ENCODE peak calls at places on chromosome 17, in eight cellular contexts. Y, X, K, A, U, B, M and Q are unnamed samples. For H4K20me1 and H3K4me1, the result is how much of the 10 kb centered on the place peaks cover.

GRCh38 chr17:419073-419735 is 66.6 kb upstream of the RPH3AL start:
- DNase-seq in X (no peak), B (no peak), K (no peak), M (no peak), Y (no peak), A (no peak), U (no peak), Q (peak)

GRCh38 chr17:4108397-4108796 is 34.4 kb downstream of the ZZEF1 start:
- DNase-seq in Y (no peak), U (no peak), M (no peak), B (no peak), A (no peak), X (no peak), K (no peak), Q (no peak)

GRCh38 chr17:49545811-49546545 is 29.7 kb upstream of the NXPH3 start:
- DNase-seq in M (no peak), Y (no peak), A (no peak), U (no peak), B (no peak), X (no peak), K (no peak), Q (no peak)

GRCh38 chr17:1647802-1648581 is 1.7 kb downstream of the RILP start:
- DNase-seq in B (peak), A (peak), U (peak), X (no peak), Y (peak), K (peak), M (no peak), Q (no peak)

GRCh38 chr17:76737082-76737675 is at the start of gene SRSF2:
- DNase-seq in M (peak), U (peak), X (peak), Y (peak), A (peak), K (peak), B (peak), Q (peak)

GRCh38 chr17:27382025-27382424 is 74.2 kb upstream of the KSR1 start:
- DNase-seq in Y (no peak), U (no peak), A (no peak), M (no peak), B (no peak), X (no peak), K (no peak), Q (no peak)

GRCh38 chr17:382644-383533 is 30.3 kb upstream of the RPH3AL start:
- DNase-seq in U (peak), K (peak), Y (no peak), M (peak), A (no peak), X (no peak), B (peak), Q (peak)

GRCh38 chr17:55286681-55287589 is 22.2 kb downstream of the HLF start:
- DNase-seq in K (no peak), B (peak), U (no peak), A (peak), Y (peak), M (peak), X (peak), Q (no peak)

GRCh38 chr17:78001182-78001581 is 42.7 kb downstream of the TNRC6C start:
- DNase-seq in B (no peak), M (peak), Y (no peak), X (no peak), K (peak), A (no peak), U (no peak), Q (no peak)

GRCh38 chr17:82186221-82186620 is 26.4 kb downstream of the CCDC57 start:
- DNase-seq in B (no peak), Y (no peak), K (no peak), M (no peak), A (no peak), U (no peak), X (no peak), Q (no peak)

GRCh38 chr17:58822148-58823050 is 66.7 kb downstream of the PPM1E start:
- DNase-seq in M (peak), B (peak), K (no peak), Y (no peak), A (no peak), U (no peak), X (no peak), Q (no peak)

GRCh38 chr17:77424585-77425344 is 284.0 kb downstream of the SEC14L1 start:
- DNase-seq in B (peak), U (no peak), Y (no peak), X (no peak), A (no peak), K (no peak), M (peak), Q (peak)

GRCh38 chr17:8965394-8966168 is at the start of gene PIK3R5:
- DNase-seq in Y (no peak), A (no peak), X (no peak), K (peak), M (no peak), B (no peak), U (peak), Q (peak)

GRCh38 chr17:82175166-82175565 is 37.5 kb downstream of the CCDC57 start:
- DNase-seq in Y (no peak), B (no peak), U (no peak), X (no peak), A (no peak), M (no peak), K (no peak), Q (no peak)

GRCh38 chr17:78568494-78569115 is 8.6 kb downstream of the DNAH17 start:
- DNase-seq in B (peak), A (no peak), K (no peak), U (no peak), X (peak), Y (peak), M (peak), Q (peak)

GRCh38 chr17:81544281-81544974 is 7.7 kb downstream of the FAAP100 start:
- DNase-seq in K (no peak), Y (no peak), U (no peak), A (no peak), M (no peak), B (no peak), X (no peak), Q (no peak)

GRCh38 chr17:78515480-78515879 is 61.7 kb downstream of the DNAH17 start:
- DNase-seq in X (no peak), Y (no peak), U (no peak), B (no peak), A (no peak), M (no peak), K (no peak), Q (no peak)

GRCh38 chr17:32593003-32593402 is 106.2 kb downstream of the CDK5R1 start:
- DNase-seq in U (no peak), B (no peak), Y (peak), M (no peak), X (no peak), A (no peak), K (peak), Q (no peak)
- H4K20me1 ChIP-seq in U (under half), B (under half), Y (under half), M (under half), X (under half), A (under half), K (under half), Q (under half)

GRCh38 chr17:44758414-44759095 is at the start of gene ADAM11:
- DNase-seq in K (peak), Y (no peak), U (peak), A (no peak), B (peak), M (no peak), X (no peak), Q (no peak)
- TF ChIP-seq EZH2 in K (peak), Y (no peak), U (no peak), A (no peak), B (peak), M (no peak), X (no peak), Q (no peak)

GRCh38 chr17:36085710-36086268 is 4.2 kb downstream of the CCL3 start:
- DNase-seq in A (no peak), U (no peak), X (no peak), Y (no peak), M (peak), B (peak), K (no peak), Q (no peak)

GRCh38 chr17:36088559-36089376 is 1.2 kb downstream of the CCL3 start:
- DNase-seq in U (peak), A (no peak), X (no peak), Y (no peak), K (no peak), B (no peak), M (no peak), Q (no peak)

GRCh38 chr17:36092228-36092627 is 2.3 kb upstream of the CCL3 start:
- DNase-seq in U (no peak), Y (no peak), A (no peak), B (no peak), M (no peak), X (no peak), K (no peak), Q (no peak)

GRCh38 chr17:36094232-36094631 is 4.3 kb upstream of the CCL3 start:
- DNase-seq in Y (no peak), U (no peak), A (no peak), K (no peak), X (no peak), B (no peak), M (no peak), Q (no peak)

DNA sequence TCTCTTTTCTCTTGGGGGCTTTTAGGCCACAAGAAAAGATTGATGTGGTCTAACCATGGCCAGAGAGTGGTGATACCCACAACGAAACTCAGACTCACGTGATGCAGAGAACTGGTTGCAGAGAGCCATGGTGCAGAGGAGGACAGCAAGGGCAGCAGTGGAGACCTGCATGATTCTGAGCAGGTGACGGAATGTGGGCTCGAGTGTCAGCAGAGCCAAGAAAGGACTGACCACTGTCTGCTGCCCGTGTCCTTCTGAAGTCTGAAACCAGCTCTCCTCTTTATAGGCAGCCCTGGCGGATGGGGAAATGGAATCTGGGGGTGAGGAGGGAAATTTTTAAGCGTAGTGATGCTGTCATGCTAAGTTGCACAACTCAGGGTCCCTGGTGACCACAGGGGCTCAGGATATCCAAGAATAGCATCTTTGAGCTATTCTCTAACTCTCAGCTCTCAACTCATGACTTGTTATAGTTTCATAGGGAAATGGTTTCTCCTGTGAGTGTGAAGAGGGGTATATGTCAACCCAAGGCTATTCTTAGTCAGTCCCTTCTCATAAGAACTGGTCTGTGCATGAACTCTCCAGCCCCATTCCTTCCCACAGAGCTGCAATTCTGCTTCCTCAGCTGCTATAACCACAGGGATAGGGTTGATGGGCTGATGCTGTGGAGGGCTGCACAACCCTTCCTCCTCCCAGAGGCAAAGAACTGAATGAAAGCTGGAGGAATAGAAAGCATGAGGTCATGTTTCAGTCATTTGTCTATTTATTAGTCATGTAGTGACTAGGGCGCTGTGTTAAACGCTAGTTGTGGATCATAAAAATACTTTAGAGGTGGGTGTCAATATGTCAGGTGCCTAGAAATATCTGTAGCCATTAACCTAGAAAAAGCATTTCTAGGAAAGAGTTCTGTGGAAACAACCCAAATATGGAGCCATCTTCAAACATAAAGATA is at the start of gene CCL3:
- DNase-seq in M (no peak), K (no peak), A (no peak), U (no peak), X (no peak), B (peak), Y (peak), Q (peak)
- H3K4me1 ChIP-seq in M (under half), K (under half), A (under half), U (under half), X (under half), B (under half), Y (under half), Q (under half)

GRCh38 chr17:64004903-64005733 is 7.0 kb downstream of the PRR29 start:
- DNase-seq in B (no peak), X (no peak), U (no peak), A (no peak), M (no peak), Y (no peak), K (no peak), Q (no peak)
- H4K20me1 ChIP-seq in B (under half), X (under half), U (under half), A (under half), M (under half), Y (under half), K (under half), Q (under half)

DNA sequence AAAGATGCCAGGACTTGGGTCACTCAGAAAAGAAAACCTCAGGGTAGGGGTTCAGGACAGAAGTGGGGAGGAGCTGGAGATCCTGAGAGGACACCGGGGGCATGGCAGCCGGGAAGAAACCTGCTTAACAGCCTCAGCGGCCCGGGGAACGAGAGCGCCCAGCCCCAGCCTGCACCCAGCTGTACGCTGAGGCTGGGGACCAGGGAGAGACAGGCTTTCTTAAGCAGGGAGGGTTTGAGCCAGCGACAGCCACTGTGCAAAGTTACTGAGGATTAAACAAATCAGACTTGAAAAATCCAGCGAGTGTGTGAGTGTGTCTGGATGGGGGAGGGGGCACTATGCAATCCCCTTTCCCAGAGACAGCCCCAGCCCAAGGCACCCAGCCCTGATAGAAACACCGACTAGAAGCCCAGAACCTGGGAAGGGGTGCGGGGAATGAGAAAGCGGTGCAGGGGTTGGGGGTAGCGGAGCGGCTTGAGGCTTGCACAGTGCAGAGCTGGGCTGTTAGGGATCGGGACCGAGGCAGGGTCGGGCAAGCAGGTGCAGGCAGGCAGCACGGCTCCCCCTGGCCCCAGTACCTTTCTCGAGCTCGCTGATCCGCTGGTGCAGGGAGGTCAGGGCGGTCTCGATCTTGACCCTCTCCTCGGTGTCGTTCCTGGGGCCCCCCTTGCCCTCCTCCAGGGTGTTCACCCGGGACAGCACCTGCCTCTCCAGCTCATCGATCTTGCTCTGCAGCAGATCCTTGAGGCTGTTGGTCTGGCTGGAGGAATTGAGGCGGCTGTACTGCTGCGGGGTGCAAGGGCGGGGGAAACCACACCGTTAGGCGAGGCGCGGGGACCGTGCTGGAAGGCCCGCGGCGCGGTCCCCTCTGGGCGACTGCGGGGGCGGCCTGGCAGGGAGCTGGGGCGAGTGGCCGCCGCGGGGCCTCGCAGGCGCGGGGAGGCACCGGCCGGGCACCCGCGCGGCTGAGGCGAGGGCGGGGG is 1.2 kb downstream of the NPTX1 start:
- DNase-seq in M (no peak), X (no peak), K (no peak), A (no peak), U (peak), B (peak), Y (no peak), Q (no peak)
- TF ChIP-seq EZH2 in M (peak), X (peak), K (peak), A (no peak), U (peak), B (peak), Y (no peak), Q (peak)

DNA sequence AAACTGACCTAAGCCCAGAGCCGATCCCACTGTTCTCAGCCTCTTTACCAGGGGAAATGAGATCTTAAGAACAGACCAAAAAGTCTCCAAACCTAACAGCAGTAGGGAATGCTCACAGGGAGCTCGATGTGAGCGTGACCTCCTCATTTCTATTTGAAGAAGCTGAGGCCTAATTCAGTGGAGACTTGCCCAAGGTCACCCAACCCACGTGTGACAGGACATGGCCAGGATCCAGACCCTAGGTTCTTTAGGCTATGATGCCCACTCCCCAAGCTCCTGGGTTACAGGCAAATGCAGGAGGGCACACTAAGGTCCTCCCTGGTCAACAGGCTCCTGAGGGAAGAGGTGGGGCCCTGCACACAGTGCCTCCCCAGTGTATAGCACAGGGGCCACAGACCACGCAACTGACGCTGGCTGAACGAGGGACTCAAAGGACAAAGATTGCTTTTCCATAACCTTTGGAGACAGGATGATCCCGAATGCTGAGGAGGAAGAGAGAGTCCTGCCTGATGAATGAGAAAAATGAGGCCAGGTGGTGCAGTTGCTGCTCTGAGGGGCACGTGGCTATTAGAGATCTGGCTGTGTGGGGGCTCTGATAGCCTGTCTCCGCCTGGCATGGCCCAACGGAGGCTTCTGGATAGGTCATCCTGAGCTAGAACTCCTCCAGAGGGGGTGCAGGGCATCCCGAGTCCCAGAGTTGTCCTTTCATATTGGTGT is 24.0 kb downstream of the MAP3K14 start:
- DNase-seq in A (no peak), X (no peak), B (no peak), Y (no peak), M (no peak), U (no peak), K (no peak), Q (no peak)
- H3K4me1 ChIP-seq in A (half or more), X (half or more), B (half or more), Y (half or more), M (under half), U (under half), K (under half), Q (under half)